ENCODE peak calls at places on chromosome 11, in ten cellular contexts. V, T, E, X, Y, A, G, N, D and I are unnamed samples.
A peak's percentile ranks its signal among the peaks of the same experiment; 100 is the strongest.

GRCh38 chr11:29324328-29324727 is 692.5 kb downstream of the KCNA4 start:
- DNase-seq in G (no peak), T (no peak), X (no peak), D (no peak), Y (no peak), A (no peak), E (no peak), V (peak; percentile 58), N (no peak), I (no peak)

GRCh38 chr11:105232021-105232420 is 92.5 kb upstream of the CARD18 start:
- DNase-seq in G (no peak), X (no peak), T (no peak), Y (no peak), N (no peak), E (no peak), V (no peak), A (no peak), D (no peak), I (no peak)

GRCh38 chr11:113162590-113162961 is 151.8 kb upstream of the TTC12 start:
- DNase-seq in D (no peak), E (no peak), A (no peak), G (no peak), N (no peak), X (no peak), Y (no peak), T (no peak), V (peak; percentile 36), I (no peak)

GRCh38 chr11:45171550-45171949 is 25.1 kb downstream of the PRDM11 start:
- DNase-seq in T (no peak), E (no peak), A (no peak), X (no peak), Y (no peak), D (no peak), G (no peak), V (no peak), N (no peak), I (no peak)

GRCh38 chr11:3157381-3158130 is 7.6 kb downstream of the OSBPL5 start:
- DNase-seq in V (no peak), A (no peak), X (no peak), T (no peak), E (no peak), Y (peak; percentile 0), D (no peak), N (no peak), G (no peak), I (no peak)

GRCh38 chr11:104645276-104646018 is 252.8 kb downstream of the CASP12 start:
- DNase-seq in Y (peak; percentile 19), V (no peak), A (no peak), X (no peak), D (no peak), N (no peak), T (no peak), E (no peak), G (no peak), I (no peak)

GRCh38 chr11:102430158-102430836 is 22.3 kb downstream of the TMEM123 start:
- DNase-seq in X (no peak), N (no peak), E (no peak), A (no peak), V (no peak), D (no peak), Y (no peak), G (no peak), T (no peak), I (no peak)

GRCh38 chr11:78400116-78400515 is 17.5 kb downstream of the GAB2 start:
- DNase-seq in Y (no peak), D (no peak), G (no peak), N (no peak), E (no peak), V (no peak), X (no peak), A (no peak), T (no peak), I (no peak)

GRCh38 chr11:130358398-130358797 is 43.7 kb upstream of the ZBTB44 start:
- DNase-seq in G (no peak), V (no peak), X (no peak), Y (no peak), A (no peak), D (no peak), T (no peak), E (no peak), N (no peak), I (no peak)

GRCh38 chr11:102843474-102843873 is at the start of gene MMP3:
- DNase-seq in G (no peak), V (no peak), E (no peak), A (no peak), D (no peak), N (no peak), X (no peak), T (no peak), Y (no peak), I (no peak)

GRCh38 chr11:44575288-44575672 is 9.8 kb downstream of the CD82 start:
- DNase-seq in Y (no peak), T (peak; percentile 44), G (no peak), X (no peak), D (no peak), E (no peak), A (no peak), V (no peak), N (no peak), I (peak; percentile 53)

DNA sequence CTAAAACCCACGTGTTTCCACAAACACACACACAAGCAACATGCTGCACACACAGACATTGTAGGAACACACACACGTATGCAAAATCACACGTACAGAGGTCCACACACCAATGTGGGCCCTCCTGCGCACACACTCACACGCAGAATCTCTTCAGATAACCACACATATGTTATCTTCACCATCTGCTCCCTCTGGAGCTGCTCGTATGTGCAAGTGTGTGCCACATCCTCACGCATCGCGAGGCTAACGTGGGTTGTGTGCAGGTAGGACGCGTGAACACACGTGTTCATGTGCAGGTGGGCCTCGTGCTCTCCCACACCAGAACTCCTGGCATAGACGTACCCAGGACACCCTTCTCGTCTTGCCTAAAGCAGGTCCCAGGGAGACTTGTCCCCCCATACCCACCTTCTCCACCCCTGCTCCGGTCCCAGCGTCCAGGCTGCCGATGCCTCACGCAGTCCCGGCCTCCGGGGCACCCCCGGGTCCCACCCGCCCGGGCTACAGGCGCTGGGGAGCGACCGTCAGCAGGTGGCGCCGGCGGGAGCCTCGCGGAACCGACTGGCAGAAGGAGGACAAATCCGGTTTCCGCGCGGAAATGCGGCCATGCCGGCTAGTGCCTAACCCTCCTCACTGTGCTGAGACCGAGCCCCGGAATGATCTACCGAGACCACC is 10.3 kb upstream of the IGSF9B start:
- DNase-seq in G (peak; percentile 83), D (no peak), X (no peak), A (no peak), E (no peak), V (no peak), N (peak; percentile 72), Y (peak; percentile 63), T (no peak), I (no peak)
- TF ChIP-seq CTCF in G (peak; percentile 78), D (peak; percentile 13), X (peak; percentile 64), A (peak; percentile 45), E (peak; percentile 41), V (peak; percentile 1), N (peak; percentile 65), Y (peak; percentile 24), T (peak; percentile 29), I (peak; percentile 35)

DNA sequence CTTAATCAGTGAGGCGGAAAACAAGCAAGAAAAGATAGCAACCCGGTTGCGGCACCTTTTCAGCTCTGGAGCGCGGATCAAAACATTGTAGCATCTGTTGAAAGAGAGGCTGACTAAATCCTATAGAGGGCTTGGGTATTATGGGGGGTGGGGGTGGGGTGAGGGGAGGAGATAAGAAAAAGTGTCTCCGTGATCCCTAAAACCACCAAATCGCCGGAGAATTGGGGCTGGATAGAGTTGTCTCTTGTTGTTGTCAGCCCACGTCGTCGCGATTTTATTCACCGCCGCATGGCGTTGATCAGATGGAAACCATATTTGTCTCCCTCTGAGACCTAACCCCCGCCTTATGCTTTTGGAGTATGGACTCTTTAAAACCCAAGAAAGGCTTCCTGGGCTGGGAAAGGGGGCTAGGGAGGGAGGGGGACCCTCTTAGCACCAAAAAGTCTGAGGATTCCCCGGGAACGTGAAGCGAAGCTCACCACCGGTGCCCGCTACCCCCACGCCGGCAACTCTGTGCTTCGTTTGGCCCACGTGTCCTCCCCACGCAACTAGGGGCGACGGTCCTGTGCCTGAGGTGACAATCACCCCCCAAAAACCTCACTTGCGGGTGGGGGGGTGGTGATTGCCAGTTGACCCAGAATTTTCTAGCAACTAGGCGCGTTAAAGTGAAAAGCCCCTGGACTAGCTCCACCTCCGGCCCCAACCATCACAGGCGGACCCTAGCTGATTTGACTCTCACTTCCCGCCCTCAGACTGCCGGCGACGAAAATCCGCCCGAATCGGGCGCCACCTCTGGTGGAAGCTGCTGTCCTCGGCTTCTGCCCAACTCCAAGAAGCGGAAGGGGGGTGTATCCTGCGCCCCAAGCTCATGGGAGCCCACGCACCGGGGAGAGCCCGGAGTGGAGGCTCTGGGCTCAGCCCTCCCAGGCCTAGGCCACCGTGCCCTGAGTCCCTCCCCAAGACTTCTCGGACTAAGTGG is 12.8 kb downstream of the PAX6 start:
- DNase-seq in E (no peak), D (no peak), T (no peak), Y (peak; percentile 64), X (no peak), A (no peak), V (no peak), G (peak; percentile 92), N (no peak), I (no peak)
- TF ChIP-seq CTCF in E (peak; percentile 48), D (peak; percentile 29), T (peak; percentile 48), Y (no peak), X (no peak), A (no peak), V (peak; percentile 29), G (peak; percentile 60), N (no peak), I (peak; percentile 19)

GRCh38 chr11:72333657-72334056 is 89.7 kb upstream of the PHOX2A start:
- DNase-seq in T (no peak), E (no peak), N (no peak), G (peak; percentile 89), A (no peak), D (no peak), Y (peak; percentile 12), V (peak; percentile 4), X (no peak), I (no peak)
- TF ChIP-seq CTCF in T (peak; percentile 0), E (peak; percentile 11), N (no peak), G (peak; percentile 63), A (no peak), D (no peak), Y (no peak), V (no peak), X (no peak), I (no peak)

GRCh38 chr11:120931057-120931779 is 92.7 kb upstream of the TBCEL start:
- DNase-seq in A (no peak), E (no peak), G (peak; percentile 63), V (no peak), Y (no peak), N (no peak), X (no peak), D (no peak), T (no peak), I (no peak)
- TF ChIP-seq CTCF in A (no peak), E (peak; percentile 14), G (peak; percentile 39), V (no peak), Y (no peak), N (no peak), X (peak; percentile 49), D (no peak), T (no peak), I (no peak)